ENCODE peak calls at places on chromosomes 3 and 15, in five cellular contexts. J, V, R, G and T are unnamed samples.

GRCh38 chr3:39748002-39748401 is 61.4 kb upstream of the MYRIP start:
- DNase-seq in J (no peak), V (no peak), R (peak; percentile 78), G (no peak), T (no peak)

GRCh38 chr3:113594066-113594465 is 61.7 kb downstream of the SIDT1 start:
- DNase-seq in J (no peak), V (no peak), R (no peak), G (no peak), T (no peak)

GRCh38 chr3:190076601-190077444 is 43.9 kb downstream of the P3H2 start:
- DNase-seq in J (peak; percentile 56), V (no peak), R (peak; percentile 86), G (no peak), T (peak; percentile 44)

GRCh38 chr3:115169808-115170207 is 22.7 kb upstream of the ZBTB20 start:
- DNase-seq in J (no peak), V (no peak), R (no peak), G (no peak), T (no peak)

GRCh38 chr3:190076138-190076537 is 44.6 kb downstream of the P3H2 start:
- DNase-seq in J (no peak), V (no peak), R (peak; percentile 17), G (no peak), T (no peak)

GRCh38 chr3:171718493-171719205 is 91.6 kb downstream of the PLD1 start:
- DNase-seq in J (no peak), V (no peak), R (no peak), G (no peak), T (no peak)

GRCh38 chr3:122773856-122774535 is 19.6 kb downstream of the HSPBAP1 start:
- DNase-seq in J (no peak), V (no peak), R (no peak), G (no peak), T (no peak)

GRCh38 chr15:74725845-74726773 is 781 bp upstream of the CYP1A1 start:
- DNase-seq in J (no peak), V (peak; percentile 52), R (peak; percentile 24), G (peak; percentile 44), T (peak; percentile 64)

GRCh38 chr3:139534992-139535879 is 4.3 kb downstream of the RBP1 start:
- DNase-seq in J (peak; percentile 19), V (peak; percentile 51), R (peak; percentile 90), G (no peak), T (no peak)

GRCh38 chr3:160980740-160981139 is 124.4 kb downstream of the B3GALNT1 start:
- DNase-seq in J (no peak), V (no peak), R (no peak), G (no peak), T (no peak)

GRCh38 chr3:128133273-128133883 is 9.8 kb upstream of the RUVBL1 start:
- DNase-seq in J (no peak), V (no peak), R (peak; percentile 76), G (peak; percentile 25), T (no peak)

GRCh38 chr3:39220551-39221530 is 28.4 kb upstream of the XIRP1 start:
- DNase-seq in J (no peak), V (no peak), R (no peak), G (no peak), T (no peak)

GRCh38 chr15:41621200-41622193 is 38.7 kb upstream of the MGA start:
- DNase-seq in J (peak; percentile 81), V (peak; percentile 79), R (peak; percentile 80), G (peak; percentile 78), T (peak; percentile 94)

GRCh38 chr3:51935886-51936755 is 5.6 kb downstream of the RRP9 start:
- DNase-seq in J (no peak), V (peak; percentile 22), R (no peak), G (no peak), T (peak; percentile 12)

GRCh38 chr15:82845686-82846085 is 36.3 kb downstream of the WHAMM start:
- DNase-seq in J (peak; percentile 15), V (no peak), R (no peak), G (no peak), T (no peak)

GRCh38 chr3:143362115-143362992 is 242.8 kb downstream of the CHST2 start:
- DNase-seq in J (no peak), V (no peak), R (no peak), G (no peak), T (no peak)

GRCh38 chr15:87500240-87500639 is 756.3 kb downstream of the NTRK3 start:
- DNase-seq in J (no peak), V (no peak), R (no peak), G (no peak), T (no peak)

GRCh38 chr3:89578253-89578529 is 470.8 kb downstream of the EPHA3 start:
- DNase-seq in J (no peak), V (no peak), R (no peak), G (no peak), T (no peak)

GRCh38 chr3:186138272-186138981 is 29.5 kb upstream of the ETV5 start:
- DNase-seq in J (no peak), V (peak; percentile 58), R (no peak), G (no peak), T (no peak)

GRCh38 chr15:25247418-25248030 is 191.3 kb downstream of the UBE3A start:
- DNase-seq in J (peak; percentile 7), V (peak; percentile 18), R (no peak), G (peak; percentile 1), T (no peak)

GRCh38 chr15:38193496-38193895 is 59.1 kb upstream of the SPRED1 start:
- DNase-seq in J (no peak), V (no peak), R (no peak), G (no peak), T (no peak)

GRCh38 chr3:105119801-105120340 is 246.8 kb upstream of the ALCAM start:
- DNase-seq in J (no peak), V (no peak), R (no peak), G (no peak), T (no peak)

GRCh38 chr3:106345353-106346027 is 476.7 kb upstream of the CBLB start:
- DNase-seq in J (no peak), V (no peak), R (no peak), G (no peak), T (no peak)

GRCh38 chr3:150409125-150409526 is 1.0 kb downstream of the TSC22D2 start:
- DNase-seq in J (no peak), V (no peak), R (no peak), G (no peak), T (no peak)

GRCh38 chr3:150411971-150412370 is 3.9 kb downstream of the TSC22D2 start:
- DNase-seq in J (no peak), V (no peak), R (no peak), G (no peak), T (no peak)

GRCh38 chr3:150411106-150411460 is 3.0 kb downstream of the TSC22D2 start:
- DNase-seq in J (no peak), V (no peak), R (no peak), G (no peak), T (no peak)

GRCh38 chr3:150409527-150410310 is 1.6 kb downstream of the TSC22D2 start:
- DNase-seq in J (peak; percentile 60), V (peak; percentile 78), R (peak; percentile 84), G (peak; percentile 82), T (peak; percentile 86)

GRCh38 chr3:150410311-150411105 is 2.4 kb downstream of the TSC22D2 start:
- DNase-seq in J (peak; percentile 25), V (peak; percentile 46), R (peak; percentile 46), G (peak; percentile 43), T (peak; percentile 66)
- TF ChIP-seq POLR2AphosphoS5 in J (no peak), V (no peak), R (no peak), G (no peak), T (no peak)

DNA sequence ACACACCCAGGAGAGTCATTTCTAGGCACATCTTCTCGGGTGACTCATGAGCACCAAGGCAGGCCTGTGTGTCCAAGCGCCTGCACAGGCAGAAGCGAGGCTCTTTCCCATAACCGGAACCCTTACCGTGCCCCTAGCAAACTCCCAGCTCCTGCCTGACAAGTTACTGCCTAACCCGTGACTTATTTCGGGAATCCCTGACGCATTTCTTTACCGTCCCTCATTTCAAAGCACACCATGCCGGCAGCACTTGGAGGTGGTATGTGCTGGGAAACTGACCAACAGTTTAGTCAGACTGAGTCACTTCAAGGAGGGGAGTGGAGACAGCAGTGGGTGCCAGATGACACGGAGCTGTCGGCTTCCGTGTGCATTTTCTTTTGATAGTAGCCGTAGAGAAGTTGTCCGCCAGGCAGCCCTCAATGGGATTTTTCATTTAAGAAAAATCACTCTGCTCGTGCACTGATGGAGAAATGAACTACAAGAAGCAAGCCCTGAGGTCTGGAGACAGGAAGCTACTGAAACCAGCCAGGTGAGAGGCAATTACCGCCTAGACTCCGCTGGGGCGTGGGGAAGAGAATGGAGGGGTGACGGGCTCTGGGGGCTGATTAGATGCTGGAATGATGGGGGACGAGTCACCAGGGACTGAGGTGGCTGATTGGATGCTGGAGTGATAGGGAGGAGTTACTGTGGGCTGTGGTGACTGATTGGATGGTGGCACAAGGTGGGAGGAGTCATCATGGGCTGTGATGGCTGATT is 17.2 kb upstream of the HRH1 start:
- DNase-seq in J (peak; percentile 46), V (no peak), R (peak; percentile 75), G (peak; percentile 37), T (no peak)
- TF ChIP-seq POLR2A in J (no peak), V (no peak), R (no peak), G (no peak), T (no peak)

GRCh38 chr3:195895900-195896360 is 12.4 kb downstream of the TNK2 start:
- DNase-seq in J (peak; percentile 78), V (peak; percentile 66), R (peak; percentile 30), G (peak; percentile 76), T (peak; percentile 73)
- TF ChIP-seq CTCF in J (no peak), V (no peak), R (no peak), G (no peak), T (no peak)

DNA sequence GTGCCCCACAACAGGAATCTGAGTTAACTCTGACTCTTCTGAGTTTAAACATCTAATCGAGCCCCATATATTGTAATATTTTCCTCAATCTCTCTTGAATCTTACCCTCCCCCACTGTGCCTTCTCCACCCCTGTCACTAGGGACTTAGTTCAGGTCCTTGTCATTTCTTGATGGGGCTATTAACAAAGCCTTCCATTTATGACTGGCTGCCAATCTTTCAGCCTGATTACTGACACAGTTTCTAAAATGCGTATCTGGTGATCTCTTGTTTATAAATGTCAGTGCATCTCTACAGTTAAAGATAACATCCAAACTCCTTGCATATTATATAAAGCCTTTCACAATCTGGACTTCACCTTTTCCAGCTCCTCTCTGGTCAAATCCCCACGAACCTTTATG is 124.3 kb downstream of the IGSF11 start:
- DNase-seq in J (no peak), V (no peak), R (no peak), G (no peak), T (no peak)
- TF ChIP-seq POLR2AphosphoS5 in J (no peak), V (no peak), R (no peak), G (no peak), T (no peak)

GRCh38 chr3:69084668-69085542 is at the start of gene ARL6IP5:
- DNase-seq in J (peak; percentile 89), V (peak; percentile 96), R (peak; percentile 93), G (peak; percentile 95), T (peak; percentile 97)
- TF ChIP-seq POLR2A in J (no peak), V (no peak), R (peak; percentile 70), G (peak; percentile 80), T (no peak)

GRCh38 chr15:91954211-91954804 is 100.8 kb downstream of the SLCO3A1 start:
- DNase-seq in J (no peak), V (no peak), R (no peak), G (peak; percentile 67), T (no peak)

GRCh38 chr15:91953432-91953831 is 99.9 kb downstream of the SLCO3A1 start:
- DNase-seq in J (peak; percentile 74), V (no peak), R (no peak), G (no peak), T (no peak)

GRCh38 chr15:91961357-91961756 is 107.8 kb downstream of the SLCO3A1 start:
- DNase-seq in J (no peak), V (no peak), R (no peak), G (no peak), T (no peak)

GRCh38 chr15:91952216-91952615 is 98.7 kb downstream of the SLCO3A1 start:
- DNase-seq in J (no peak), V (no peak), R (no peak), G (no peak), T (no peak)

GRCh38 chr15:91956026-91956723 is 102.7 kb downstream of the SLCO3A1 start:
- DNase-seq in J (peak; percentile 69), V (no peak), R (no peak), G (no peak), T (no peak)
- TF ChIP-seq CTCF in J (no peak), V (no peak), R (no peak), G (no peak), T (no peak)